ENCODE peak calls at places on chromosomes 6 and 20, in eight cellular contexts. N, X, O, C, L, F, W and B are unnamed samples.
A peak's percentile ranks its signal among the peaks of the same experiment; 100 is the strongest.

GRCh38 chr6:168081858-168082546 is 3.0 kb upstream of the FRMD1 start:
- DNase-seq in N (no peak), X (no peak), O (no peak), C (no peak), L (no peak), F (no peak), W (no peak), B (no peak)

GRCh38 chr20:53760025-53760441 is 166.4 kb upstream of the ZNF217 start:
- DNase-seq in N (no peak), X (no peak), O (no peak), C (no peak), L (no peak), F (no peak), W (no peak), B (no peak)

GRCh38 chr6:39184906-39185580 is 44.2 kb downstream of the KCNK5 start:
- DNase-seq in N (no peak), X (no peak), O (no peak), C (no peak), L (no peak), F (no peak), W (no peak), B (no peak)

GRCh38 chr20:4661191-4661590 is 60.5 kb upstream of the PRND start:
- DNase-seq in N (no peak), X (no peak), O (no peak), C (no peak), L (no peak), F (no peak), W (no peak), B (no peak)

GRCh38 chr6:40845588-40845987 is 193.4 kb downstream of the UNC5CL start:
- DNase-seq in N (peak; percentile 34), X (peak; percentile 42), O (no peak), C (peak; percentile 10), L (no peak), F (peak; percentile 13), W (peak; percentile 35), B (no peak)

GRCh38 chr6:141460743-141461484 is 671.8 kb upstream of the GJE1 start:
- DNase-seq in N (no peak), X (no peak), O (no peak), C (no peak), L (no peak), F (no peak), W (no peak), B (no peak)

GRCh38 chr6:142694054-142694453 is 250.9 kb downstream of the HIVEP2 start:
- DNase-seq in N (no peak), X (no peak), O (no peak), C (no peak), L (no peak), F (no peak), W (no peak), B (no peak)

GRCh38 chr20:62294516-62294915 is 8.3 kb upstream of the ADRM1 start:
- DNase-seq in N (no peak), X (no peak), O (no peak), C (no peak), L (no peak), F (no peak), W (no peak), B (no peak)

GRCh38 chr6:48151142-48151541 is 40.1 kb upstream of the PTCHD4 start:
- DNase-seq in N (no peak), X (peak; percentile 58), O (no peak), C (no peak), L (no peak), F (no peak), W (no peak), B (peak; percentile 78)

GRCh38 chr6:168650686-168651085 is 209.7 kb downstream of the SMOC2 start:
- DNase-seq in N (peak; percentile 45), X (no peak), O (no peak), C (no peak), L (no peak), F (no peak), W (no peak), B (no peak)

GRCh38 chr6:134026597-134026996 is 25.8 kb downstream of the SLC2A12 start:
- DNase-seq in N (no peak), X (peak; percentile 56), O (no peak), C (no peak), L (no peak), F (no peak), W (no peak), B (no peak)

GRCh38 chr6:148272084-148272483 is 70.6 kb upstream of the SASH1 start:
- DNase-seq in N (no peak), X (peak; percentile 93), O (no peak), C (peak; percentile 91), L (no peak), F (no peak), W (no peak), B (no peak)

GRCh38 chr6:153947817-153948447 is 91.1 kb upstream of the OPRM1 start:
- DNase-seq in N (no peak), X (peak; percentile 17), O (no peak), C (peak; percentile 8), L (no peak), F (no peak), W (no peak), B (no peak)

GRCh38 chr6:116034327-116034726 is 26.4 kb downstream of the FRK start:
- DNase-seq in N (no peak), X (peak; percentile 55), O (no peak), C (no peak), L (no peak), F (no peak), W (no peak), B (no peak)

GRCh38 chr20:50589548-50590347 is 79.6 kb downstream of the PTPN1 start:
- DNase-seq in N (no peak), X (no peak), O (no peak), C (no peak), L (no peak), F (no peak), W (no peak), B (no peak)

GRCh38 chr6:136446145-136446544 is 104.1 kb downstream of the MAP7 start:
- DNase-seq in N (no peak), X (no peak), O (no peak), C (no peak), L (no peak), F (no peak), W (no peak), B (no peak)

GRCh38 chr20:3276400-3277015 is 37.5 kb upstream of the SLC4A11 start:
- DNase-seq in N (no peak), X (peak; percentile 27), O (peak; percentile 20), C (peak; percentile 10), L (no peak), F (peak; percentile 84), W (no peak), B (no peak)

GRCh38 chr6:45314146-45314545 is 14.0 kb upstream of the RUNX2 start:
- DNase-seq in N (no peak), X (no peak), O (no peak), C (no peak), L (no peak), F (no peak), W (no peak), B (no peak)

GRCh38 chr6:104630522-104630921 is 229.2 kb downstream of the HACE1 start:
- DNase-seq in N (no peak), X (no peak), O (no peak), C (no peak), L (no peak), F (no peak), W (no peak), B (no peak)

GRCh38 chr6:134936927-134937326 is 13.0 kb downstream of the ALDH8A1 start:
- DNase-seq in N (no peak), X (peak; percentile 22), O (no peak), C (no peak), L (no peak), F (no peak), W (no peak), B (peak; percentile 60)

GRCh38 chr6:74585779-74586178 is 620.1 kb downstream of the COL12A1 start:
- DNase-seq in N (no peak), X (peak; percentile 49), O (no peak), C (no peak), L (no peak), F (no peak), W (no peak), B (no peak)

GRCh38 chr6:138155443-138155842 is 6.3 kb upstream of the ARFGEF3 start:
- DNase-seq in N (no peak), X (no peak), O (no peak), C (no peak), L (no peak), F (no peak), W (no peak), B (no peak)

GRCh38 chr6:163955131-163955530 is 540.6 kb downstream of the QKI start:
- DNase-seq in N (no peak), X (peak; percentile 54), O (no peak), C (peak; percentile 10), L (no peak), F (no peak), W (no peak), B (no peak)

GRCh38 chr6:21900730-21901129 is 307.2 kb downstream of the SOX4 start:
- DNase-seq in N (no peak), X (peak; percentile 53), O (no peak), C (no peak), L (no peak), F (no peak), W (no peak), B (no peak)

GRCh38 chr6:149252626-149253025 is 64.9 kb upstream of the TAB2 start:
- DNase-seq in N (no peak), X (no peak), O (no peak), C (no peak), L (no peak), F (no peak), W (no peak), B (no peak)

GRCh38 chr20:39474829-39475228 is 512.7 kb downstream of the DHX35 start:
- DNase-seq in N (no peak), X (no peak), O (no peak), C (no peak), L (no peak), F (no peak), W (no peak), B (no peak)

GRCh38 chr6:47372318-47372717 is 62.6 kb upstream of the TNFRSF21 start:
- DNase-seq in N (no peak), X (no peak), O (no peak), C (no peak), L (no peak), F (no peak), W (no peak), B (no peak)

GRCh38 chr6:17490724-17491123 is 97.3 kb downstream of the CAP2 start:
- DNase-seq in N (no peak), X (peak; percentile 37), O (peak; percentile 14), C (no peak), L (no peak), F (peak; percentile 37), W (no peak), B (no peak)

GRCh38 chr20:48285656-48286055 is 500.4 kb upstream of the SULF2 start:
- DNase-seq in N (no peak), X (no peak), O (no peak), C (no peak), L (no peak), F (no peak), W (no peak), B (no peak)

GRCh38 chr6:131894735-131895424 is 56.3 kb downstream of the CCN2 start:
- DNase-seq in N (no peak), X (peak; percentile 24), O (no peak), C (no peak), L (no peak), F (no peak), W (no peak), B (no peak)

GRCh38 chr6:77910826-77911225 is 258.0 kb downstream of the MEI4 start:
- DNase-seq in N (no peak), X (no peak), O (no peak), C (no peak), L (no peak), F (no peak), W (no peak), B (no peak)

GRCh38 chr6:44771647-44772415 is 384.3 kb downstream of the CDC5L start:
- DNase-seq in N (no peak), X (no peak), O (no peak), C (no peak), L (no peak), F (no peak), W (no peak), B (no peak)

GRCh38 chr6:78607188-78607587 is 260.2 kb upstream of the IRAK1BP1 start:
- DNase-seq in N (no peak), X (peak; percentile 37), O (no peak), C (no peak), L (no peak), F (no peak), W (no peak), B (no peak)

GRCh38 chr20:32282461-32282860 is 5.0 kb downstream of the KIF3B start:
- DNase-seq in N (no peak), X (no peak), O (peak; percentile 44), C (no peak), L (no peak), F (peak; percentile 68), W (peak; percentile 32), B (no peak)